ENCODE peak calls at places on chromosomes 12 and 14, in four cellular contexts. H is Calu3, R is BJ, S is HFF-Myc. E is an unnamed sample.

GRCh38 chr12:46523863-46524770 is 151.5 kb upstream of the SLC38A2 start:
- DNase-seq in S (peak; percentile 81), H (no peak), R (peak; percentile 67), E (peak; percentile 93)

GRCh38 chr12:21656931-21657335 is 709 bp downstream of the LDHB start:
- DNase-seq in S (peak; percentile 5), R (no peak), H (no peak), E (no peak)

GRCh38 chr12:71682466-71682865 is 3.4 kb upstream of the TMEM19 start:
- DNase-seq in S (no peak), R (no peak), H (no peak), E (no peak)

GRCh38 chr14:102525213-102526143 is 15.9 kb upstream of the ANKRD9 start:
- DNase-seq in S (no peak), R (no peak), H (peak; percentile 52), E (no peak)

GRCh38 chr12:26555139-26555538 is 277.9 kb downstream of the ITPR2 start:
- DNase-seq in R (no peak), S (no peak), H (no peak), E (no peak)

GRCh38 chr12:113299619-113300237 is 35.2 kb downstream of the SLC8B1 start:
- DNase-seq in H (peak; percentile 87), S (peak; percentile 39), R (peak; percentile 45), E (peak; percentile 84)

GRCh38 chr12:120247621-120248030 is 17.9 kb downstream of the PXN start:
- DNase-seq in S (peak; percentile 88), H (no peak), R (peak; percentile 56), E (no peak)

GRCh38 chr12:42588308-42588836 is 1.2 kb downstream of the PRICKLE1 start:
- DNase-seq in R (no peak), S (no peak), H (no peak), E (no peak)

GRCh38 chr14:63752449-63753169 is 24.7 kb upstream of the SGPP1 start:
- DNase-seq in H (peak; percentile 76), S (no peak), R (peak; percentile 8), E (no peak)

GRCh38 chr12:73731658-73732057 is 806.0 kb upstream of the ATXN7L3B start:
- DNase-seq in H (no peak), S (no peak), R (no peak), E (no peak)

GRCh38 chr14:70086685-70087379 is 101.9 kb downstream of the SLC8A3 start:
- DNase-seq in H (peak; percentile 41), R (no peak), S (peak; percentile 15), E (no peak)

GRCh38 chr12:102883204-102883799 is 33.7 kb downstream of the PAH start:
- DNase-seq in R (no peak), H (peak; percentile 83), S (no peak), E (no peak)

GRCh38 chr12:121205491-121205890 is 4.4 kb upstream of the P2RX4 start:
- DNase-seq in H (no peak), R (no peak), S (no peak), E (no peak)

GRCh38 chr12:49548822-49549648 is 10.2 kb downstream of the KCNH3 start:
- DNase-seq in S (no peak), H (no peak), R (no peak), E (no peak)

GRCh38 chr14:94867931-94868597 is 98.2 kb upstream of the GSC start:
- DNase-seq in H (peak; percentile 5), R (no peak), S (no peak), E (no peak)

GRCh38 chr12:82650627-82651337 is 35.9 kb upstream of the TMTC2 start:
- DNase-seq in H (peak; percentile 91), S (peak; percentile 27), R (no peak), E (peak; percentile 34)

GRCh38 chr14:56044196-56044595 is 74.0 kb upstream of the PELI2 start:
- DNase-seq in R (no peak), H (no peak), S (no peak), E (no peak)

GRCh38 chr14:35402323-35403084 is 2.0 kb downstream of the NFKBIA start:
- DNase-seq in S (no peak), R (no peak), H (no peak), E (no peak)

GRCh38 chr12:52603314-52603713 is 2.1 kb upstream of the KRT72 start:
- DNase-seq in R (no peak), H (no peak), S (no peak), E (no peak)

GRCh38 chr12:3558255-3558654 is 67.3 kb downstream of the PRMT8 start:
- DNase-seq in S (no peak), R (no peak), H (no peak), E (no peak)

GRCh38 chr14:89015016-89015415 is 190.6 kb downstream of the TTC8 start:
- DNase-seq in H (no peak), R (no peak), S (no peak), E (no peak)
- TF ChIP-seq CTCF in H (no peak), R (peak; percentile 37), S (peak; percentile 44), E (peak; percentile 11)

DNA sequence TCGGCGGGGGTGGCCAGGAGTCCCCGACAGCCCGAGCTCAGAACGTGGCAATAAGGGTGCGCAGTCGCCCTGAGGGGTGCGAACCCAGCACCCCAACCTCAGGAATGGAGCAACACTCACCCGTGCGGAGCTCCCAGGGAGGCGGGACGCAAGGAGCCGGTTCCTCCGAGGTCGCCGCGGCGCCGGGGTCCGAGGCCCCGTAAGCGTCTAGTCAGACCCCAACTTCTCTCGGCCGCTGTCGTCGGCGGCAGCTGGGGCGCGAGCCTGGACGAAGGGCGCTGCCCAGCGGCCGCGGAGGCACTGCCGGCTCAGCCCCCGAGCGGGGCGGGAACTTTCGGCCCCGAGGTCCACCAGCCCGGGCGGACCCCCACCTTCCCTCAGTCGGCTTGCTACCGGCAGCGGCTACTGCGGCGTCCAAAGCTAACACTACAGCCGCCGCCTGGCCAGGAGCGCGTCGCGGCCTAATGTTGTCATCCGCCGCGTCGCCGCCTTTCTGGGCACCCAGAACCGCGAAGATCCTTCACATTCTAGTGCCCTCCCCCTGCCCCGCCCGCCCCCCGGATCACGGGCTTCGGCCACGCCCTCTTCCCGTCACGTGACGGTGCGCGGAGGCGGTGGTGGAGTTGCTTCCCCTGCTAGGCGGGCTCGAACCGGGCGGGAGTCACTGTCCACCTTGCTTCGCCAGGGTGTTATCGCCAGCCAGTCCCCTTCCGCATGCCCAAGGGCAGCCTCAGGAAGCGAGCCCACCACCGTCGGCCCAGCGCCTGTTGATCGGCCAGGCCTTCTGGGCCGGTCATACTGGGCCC is at the start of gene OSBPL8:
- DNase-seq in H (peak; percentile 97), S (peak; percentile 58), R (peak; percentile 58), E (peak; percentile 53)
- TF ChIP-seq CTCF in H (no peak), S (no peak), R (peak; percentile 9), E (no peak)

GRCh38 chr14:77603654-77604270 is 12.7 kb downstream of the SPTLC2 start:
- DNase-seq in S (no peak), R (no peak), H (peak; percentile 19), E (no peak)
- TF ChIP-seq CTCF in S (peak; percentile 45), R (peak; percentile 17), H (peak; percentile 16), E (peak; percentile 50)

GRCh38 chr12:34625116-34625515 is 602.8 kb downstream of the ALG10 start:
- DNase-seq in R (no peak), S (no peak), H (peak; percentile 4), E (no peak)
- TF ChIP-seq CTCF in R (no peak), S (no peak), H (no peak), E (no peak)

DNA sequence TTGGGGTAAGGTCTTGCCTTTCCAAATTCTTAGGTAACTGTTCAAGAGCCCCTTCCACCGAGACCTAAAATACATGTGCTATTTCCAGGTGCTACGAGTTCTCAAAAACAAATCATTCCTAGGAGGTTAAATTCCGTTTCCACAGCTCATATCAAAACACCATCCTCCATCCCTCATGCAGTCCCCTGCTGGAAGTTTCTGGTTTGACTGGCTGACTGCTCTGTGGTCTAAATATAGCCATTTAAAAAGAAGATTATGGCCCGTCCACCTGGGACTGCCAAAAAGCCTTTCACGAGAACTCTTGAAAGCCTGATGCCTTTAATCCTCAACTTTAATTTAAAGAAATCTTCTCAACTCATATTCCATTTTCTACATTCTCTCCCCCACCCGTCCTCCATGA is 201.5 kb upstream of the MYL2 start:
- DNase-seq in S (no peak), R (no peak), H (no peak), E (no peak)
- TF ChIP-seq CTCF in S (no peak), R (no peak), H (no peak), E (no peak)

E was measured in kidney epithelial cell.